ENCODE peak calls at places on chromosome 22, in five cellular contexts. E is pancreas, O is BE2C, N is fibroblast of the aortic adventitia, B is GM23338. X is an unnamed sample.

GRCh38 chr22:47851586-47851985 is 1089.1 kb downstream of the TBC1D22A start:
- DNase-seq in E (no peak), O (no peak), N (no peak), B (no peak), X (no peak)

GRCh38 chr22:32237905-32238304 is 17.2 kb downstream of the SLC5A4 start:
- DNase-seq in E (no peak), O (no peak), N (no peak), B (peak; percentile 14), X (no peak)

GRCh38 chr22:28008056-28008455 is 89.0 kb upstream of the PITPNB start:
- DNase-seq in E (no peak), O (no peak), N (no peak), B (no peak), X (no peak)

GRCh38 chr22:37109242-37109917 is at the start of gene TMPRSS6:
- DNase-seq in E (no peak), O (no peak), N (no peak), B (no peak), X (no peak)

GRCh38 chr22:31691408-31691807 is 29.4 kb upstream of the PISD start:
- DNase-seq in E (no peak), O (no peak), N (no peak), B (no peak), X (no peak)

GRCh38 chr22:37154925-37155712 is 5.4 kb upstream of the IL2RB start:
- DNase-seq in E (no peak), O (no peak), N (no peak), B (no peak), X (no peak)

GRCh38 chr22:45843030-45843429 is 133.9 kb downstream of the WNT7B start:
- DNase-seq in E (no peak), O (no peak), N (no peak), B (no peak), X (no peak)

GRCh38 chr22:40567626-40568328 is 68.7 kb downstream of the MRTFA start:
- DNase-seq in E (no peak), O (no peak), N (no peak), B (no peak), X (no peak)

GRCh38 chr22:24096401-24097115 is 84.7 kb upstream of the SUSD2 start:
- DNase-seq in E (no peak), O (no peak), N (no peak), B (no peak), X (no peak)

GRCh38 chr22:38843201-38843715 is 570 bp downstream of the NPTXR start:
- DNase-seq in E (peak; percentile 54), O (peak; percentile 87), N (peak; percentile 64), B (peak; percentile 73), X (peak; percentile 51)
- TF ChIP-seq CTCF in E (no peak), O (peak; percentile 31), N (peak; percentile 30), B (peak; percentile 30), X (no peak)

DNA sequence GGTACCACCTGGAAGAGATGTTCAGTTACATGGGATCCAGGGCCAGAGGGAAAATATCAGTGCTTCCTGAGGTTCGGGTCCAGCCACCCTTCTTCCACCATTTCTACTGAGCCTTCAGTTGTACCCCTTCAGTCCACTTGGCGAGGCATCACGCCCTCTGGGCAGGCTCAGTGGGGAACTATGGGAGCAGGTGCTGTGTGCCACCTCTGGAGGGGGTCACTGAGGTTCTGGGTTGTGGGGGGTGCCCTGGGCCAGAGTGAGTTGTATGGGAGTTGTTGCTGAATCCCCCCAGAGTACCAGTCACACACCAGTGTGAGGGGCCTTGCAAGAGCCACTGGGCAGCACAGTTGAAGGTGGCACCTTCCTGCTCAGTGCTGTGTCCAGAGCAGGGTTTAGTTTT is 2.7 kb upstream of the SREBF2 start:
- DNase-seq in E (no peak), O (no peak), N (no peak), B (no peak), X (no peak)
- TF ChIP-seq CTCF in E (no peak), O (no peak), N (no peak), B (peak; percentile 27), X (no peak)

DNA sequence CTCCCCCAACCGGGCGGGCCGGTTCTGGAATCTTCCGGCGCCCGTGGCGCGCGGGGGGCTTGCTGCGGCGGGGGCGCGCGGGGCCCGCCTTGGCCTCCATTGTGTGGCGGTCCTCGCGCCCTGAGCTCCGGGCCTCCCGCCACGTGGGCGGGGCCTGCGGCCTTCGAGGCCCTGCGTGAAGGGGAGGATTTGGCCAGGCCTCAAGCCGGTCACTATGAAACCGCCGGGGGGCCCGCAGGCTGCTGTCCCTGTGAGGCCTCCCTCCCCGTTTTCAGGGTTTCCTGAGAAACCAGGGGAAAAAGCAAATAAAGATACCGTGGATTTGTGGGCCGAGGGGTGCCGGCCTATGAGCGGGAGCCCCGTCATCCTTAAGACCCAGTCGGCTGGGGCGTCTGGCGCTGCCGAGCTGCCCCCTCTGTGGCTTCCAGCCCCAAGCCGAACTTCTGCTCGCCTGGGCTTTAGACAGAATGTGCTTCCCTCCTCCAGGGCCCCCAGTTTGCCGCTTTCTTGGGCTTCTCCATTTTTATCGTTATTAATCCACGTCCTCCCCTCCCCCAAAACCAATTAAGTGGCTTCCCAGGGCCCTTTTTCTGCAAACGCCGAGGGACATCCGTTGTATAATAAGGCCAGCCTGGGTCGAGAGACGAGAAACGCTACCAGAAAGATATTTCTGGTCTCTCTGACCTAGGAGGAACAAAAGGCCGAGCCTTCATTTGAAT is 602 bp downstream of the EWSR1 start:
- DNase-seq in E (peak; percentile 65), O (peak; percentile 62), N (peak; percentile 69), B (peak; percentile 48), X (no peak)
- TF ChIP-seq CTCF in E (no peak), O (no peak), N (no peak), B (no peak), X (no peak)

GRCh38 chr22:39446239-39446721 is 10.5 kb upstream of the MGAT3 start:
- DNase-seq in E (no peak), O (no peak), N (no peak), B (peak; percentile 77), X (peak; percentile 51)
- TF ChIP-seq CTCF in E (no peak), O (no peak), N (no peak), B (peak; percentile 55), X (no peak)

GRCh38 chr22:49046546-49047305 is 780.9 kb downstream of the BRD1 start:
- DNase-seq in E (peak; percentile 50), O (no peak), N (no peak), B (no peak), X (no peak)
- TF ChIP-seq CTCF in E (no peak), O (no peak), N (no peak), B (no peak), X (no peak)

GRCh38 chr22:39184586-39185577 is 32.4 kb upstream of the CBX7 start:
- DNase-seq in E (no peak), O (no peak), N (no peak), B (no peak), X (no peak)

GRCh38 chr22:39182478-39183030 is 30.1 kb upstream of the CBX7 start:
- DNase-seq in E (no peak), O (no peak), N (no peak), B (no peak), X (no peak)

GRCh38 chr22:39188809-39189208 is 36.3 kb upstream of the CBX7 start:
- DNase-seq in E (no peak), O (no peak), N (peak; percentile 68), B (no peak), X (no peak)

GRCh38 chr22:39183991-39184585 is 31.6 kb upstream of the CBX7 start:
- DNase-seq in E (peak; percentile 83), O (peak; percentile 68), N (peak; percentile 44), B (peak; percentile 63), X (no peak)

GRCh38 chr22:39185601-39186012 is 33.1 kb upstream of the CBX7 start:
- DNase-seq in E (no peak), O (peak; percentile 61), N (peak; percentile 84), B (no peak), X (no peak)
- TF ChIP-seq CTCF in E (no peak), O (peak; percentile 6), N (peak; percentile 66), B (peak; percentile 34), X (no peak)

GRCh38 chr22:44436656-44437492 is 61.2 kb downstream of the RTL6 start:
- DNase-seq in E (no peak), O (no peak), N (no peak), B (no peak), X (no peak)

GRCh38 chr22:44437493-44438015 is 60.5 kb downstream of the RTL6 start:
- DNase-seq in E (no peak), O (no peak), N (peak; percentile 56), B (no peak), X (no peak)

GRCh38 chr22:44438481-44439131 is 59.4 kb downstream of the RTL6 start:
- DNase-seq in E (no peak), O (no peak), N (no peak), B (no peak), X (no peak)

GRCh38 chr22:44439356-44440223 is 58.4 kb downstream of the RTL6 start:
- DNase-seq in E (no peak), O (no peak), N (no peak), B (no peak), X (no peak)

DNA sequence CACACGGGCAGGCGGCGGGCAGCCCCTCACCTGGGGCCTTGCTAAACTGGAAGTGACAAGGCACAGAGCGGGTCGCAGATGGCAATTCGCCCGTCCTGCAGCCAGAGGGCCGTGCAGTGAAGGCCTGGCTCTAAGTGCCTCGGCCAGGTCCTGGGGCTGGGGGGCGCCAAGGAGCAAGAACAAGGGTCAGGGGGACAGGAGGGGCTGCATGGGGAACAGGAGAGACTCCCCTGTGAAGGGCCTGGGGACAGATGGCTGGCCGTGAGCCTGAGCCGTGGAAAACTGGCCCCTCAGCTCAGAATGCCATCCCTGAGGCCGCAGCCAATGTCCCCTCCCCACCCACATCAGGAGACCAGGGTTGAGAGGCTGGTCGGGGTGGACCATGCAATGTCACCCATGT is 60.0 kb downstream of the RTL6 start:
- DNase-seq in E (no peak), O (no peak), N (no peak), B (peak; percentile 57), X (no peak)
- TF ChIP-seq CTCF in E (no peak), O (no peak), N (no peak), B (peak; percentile 79), X (no peak)

DNA sequence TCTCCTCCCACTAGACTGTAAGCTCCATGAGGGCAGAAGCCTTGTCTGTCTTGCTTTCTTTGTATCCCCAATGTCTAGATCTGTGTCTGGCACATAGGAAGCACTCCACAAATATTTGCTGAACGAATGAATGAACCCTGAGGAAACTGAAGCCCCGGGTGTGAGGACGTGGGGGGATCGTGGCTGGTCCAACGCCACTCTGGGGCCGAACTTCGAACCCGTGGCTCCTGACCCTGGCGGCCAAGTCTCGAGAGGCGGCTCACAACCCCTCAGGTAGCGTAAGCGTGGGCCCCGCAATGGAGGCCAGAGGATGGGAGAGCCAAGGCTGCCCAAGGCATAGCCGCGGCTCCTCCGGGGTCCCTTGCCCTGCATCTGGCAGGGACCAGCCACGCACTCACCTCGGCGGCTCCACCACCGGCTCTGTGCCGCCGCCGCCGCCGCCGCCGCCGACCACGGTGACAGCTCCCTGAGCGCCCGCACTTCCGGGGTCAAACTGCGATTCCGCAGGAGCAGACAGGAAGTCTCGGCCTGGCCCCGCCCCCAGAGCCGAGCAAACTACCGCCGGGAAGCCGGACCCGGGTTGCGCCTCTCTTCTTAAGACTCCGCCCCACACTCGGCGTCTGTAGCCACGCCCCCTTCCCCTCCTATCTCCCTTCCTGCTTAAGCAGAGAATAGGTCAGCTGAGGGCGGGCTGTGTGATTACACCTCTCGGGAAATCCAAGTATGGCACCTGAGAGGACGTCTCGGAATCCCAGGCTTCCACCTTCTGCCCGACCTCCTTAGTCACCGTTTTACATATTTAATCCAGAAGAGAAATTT is at the start of gene ASCC2:
- DNase-seq in E (peak; percentile 99), O (peak; percentile 99), N (peak; percentile 95), B (peak; percentile 100), X (peak; percentile 97)
- TF ChIP-seq CTCF in E (no peak), O (peak; percentile 4), N (no peak), B (no peak), X (no peak)